ENCODE peak calls at places on chromosomes 13 and 19, in seven cellular contexts. One of them, this sample, is unnamed.

GRCh38 chr19:7705387-7706187 is 3.7 kb upstream of the FCER2 start:
- DNase-seq in cardiac muscle cell: no peak
- DNase-seq in suprapubic skin: no peak
- DNase-seq in heart left ventricle: peak
- DNase-seq in BJ: no peak
- DNase-seq in fibroblast of villous mesenchyme: no peak
- DNase-seq in endothelial cell: no peak
- DNase-seq in this sample: no peak

GRCh38 chr19:4030981-4031380 is 23.4 kb downstream of the PIAS4 start:
- DNase-seq in heart left ventricle: no peak
- DNase-seq in cardiac muscle cell: no peak
- DNase-seq in fibroblast of villous mesenchyme: no peak
- DNase-seq in BJ: no peak
- DNase-seq in suprapubic skin: no peak
- DNase-seq in endothelial cell: no peak
- DNase-seq in this sample: no peak

GRCh38 chr13:38866649-38867048 is 124.0 kb downstream of the STOML3 start:
- DNase-seq in BJ: no peak
- DNase-seq in cardiac muscle cell: no peak
- DNase-seq in endothelial cell: no peak
- DNase-seq in heart left ventricle: no peak
- DNase-seq in fibroblast of villous mesenchyme: peak
- DNase-seq in suprapubic skin: no peak
- DNase-seq in this sample: no peak

GRCh38 chr19:48471836-48472235 is 2.7 kb downstream of the CYTH2 start:
- DNase-seq in endothelial cell: no peak
- DNase-seq in fibroblast of villous mesenchyme: no peak
- DNase-seq in suprapubic skin: no peak
- DNase-seq in cardiac muscle cell: no peak
- DNase-seq in BJ: no peak
- DNase-seq in heart left ventricle: no peak
- DNase-seq in this sample: no peak

GRCh38 chr13:94236132-94236531 is 243.3 kb downstream of the DCT start:
- DNase-seq in fibroblast of villous mesenchyme: no peak
- DNase-seq in heart left ventricle: no peak
- DNase-seq in suprapubic skin: no peak
- DNase-seq in cardiac muscle cell: no peak
- DNase-seq in BJ: no peak
- DNase-seq in endothelial cell: no peak
- DNase-seq in this sample: no peak

GRCh38 chr19:55362990-55363716 is at the start of gene GARIN5B:
- DNase-seq in heart left ventricle: no peak
- DNase-seq in endothelial cell: no peak
- DNase-seq in fibroblast of villous mesenchyme: no peak
- DNase-seq in suprapubic skin: no peak
- DNase-seq in BJ: no peak
- DNase-seq in cardiac muscle cell: no peak
- DNase-seq in this sample: no peak

GRCh38 chr13:31431722-31432137 is 232.0 kb downstream of the B3GLCT start:
- DNase-seq in cardiac muscle cell: peak
- DNase-seq in fibroblast of villous mesenchyme: peak
- DNase-seq in heart left ventricle: peak
- DNase-seq in endothelial cell: peak
- DNase-seq in suprapubic skin: peak
- DNase-seq in BJ: no peak
- DNase-seq in this sample: peak

GRCh38 chr19:20558011-20558410 is 7.6 kb downstream of the ZNF737 start:
- DNase-seq in fibroblast of villous mesenchyme: no peak
- DNase-seq in suprapubic skin: no peak
- DNase-seq in heart left ventricle: no peak
- DNase-seq in cardiac muscle cell: no peak
- DNase-seq in endothelial cell: peak
- DNase-seq in BJ: no peak
- DNase-seq in this sample: no peak

GRCh38 chr19:39232708-39233107 is 12.1 kb downstream of the IFNL3 start:
- DNase-seq in endothelial cell: no peak
- DNase-seq in cardiac muscle cell: no peak
- DNase-seq in suprapubic skin: no peak
- DNase-seq in fibroblast of villous mesenchyme: no peak
- DNase-seq in BJ: no peak
- DNase-seq in heart left ventricle: no peak
- DNase-seq in this sample: no peak

GRCh38 chr13:84917252-84917878 is 881.9 kb downstream of the SLITRK6 start:
- DNase-seq in endothelial cell: no peak
- DNase-seq in heart left ventricle: no peak
- DNase-seq in fibroblast of villous mesenchyme: peak
- DNase-seq in cardiac muscle cell: peak
- DNase-seq in suprapubic skin: no peak
- DNase-seq in BJ: peak
- DNase-seq in this sample: peak

GRCh38 chr13:50357586-50358118 is 342.4 kb downstream of the KCNRG start:
- DNase-seq in endothelial cell: no peak
- DNase-seq in suprapubic skin: no peak
- DNase-seq in cardiac muscle cell: no peak
- DNase-seq in fibroblast of villous mesenchyme: peak
- DNase-seq in heart left ventricle: peak
- DNase-seq in BJ: peak
- DNase-seq in this sample: no peak

GRCh38 chr13:22176968-22177545 is 506.2 kb downstream of the FGF9 start:
- DNase-seq in fibroblast of villous mesenchyme: no peak
- DNase-seq in heart left ventricle: no peak
- DNase-seq in suprapubic skin: no peak
- DNase-seq in BJ: no peak
- DNase-seq in cardiac muscle cell: no peak
- DNase-seq in endothelial cell: no peak
- DNase-seq in this sample: no peak

GRCh38 chr19:48826606-48827020 is 9.7 kb downstream of the HSD17B14 start:
- DNase-seq in endothelial cell: peak
- DNase-seq in heart left ventricle: no peak
- DNase-seq in suprapubic skin: no peak
- DNase-seq in BJ: no peak
- DNase-seq in cardiac muscle cell: no peak
- DNase-seq in fibroblast of villous mesenchyme: no peak
- DNase-seq in this sample: no peak

GRCh38 chr13:27432612-27433210 is 8.3 kb downstream of the GTF3A start:
- DNase-seq in fibroblast of villous mesenchyme: no peak
- DNase-seq in suprapubic skin: no peak
- DNase-seq in heart left ventricle: no peak
- DNase-seq in BJ: no peak
- DNase-seq in cardiac muscle cell: no peak
- DNase-seq in endothelial cell: no peak
- DNase-seq in this sample: no peak

GRCh38 chr19:19297759-19298158 is 22.6 kb downstream of the SUGP1 start:
- DNase-seq in cardiac muscle cell: no peak
- DNase-seq in fibroblast of villous mesenchyme: no peak
- DNase-seq in suprapubic skin: no peak
- DNase-seq in BJ: no peak
- DNase-seq in heart left ventricle: peak
- DNase-seq in endothelial cell: no peak
- DNase-seq in this sample: no peak

GRCh38 chr13:33509642-33510229 is 224.2 kb upstream of the STARD13 start:
- DNase-seq in fibroblast of villous mesenchyme: no peak
- DNase-seq in endothelial cell: peak
- DNase-seq in suprapubic skin: peak
- DNase-seq in BJ: peak
- DNase-seq in cardiac muscle cell: no peak
- DNase-seq in heart left ventricle: peak
- DNase-seq in this sample: no peak

GRCh38 chr19:2495651-2496316 is 19.9 kb downstream of the GADD45B start:
- DNase-seq in heart left ventricle: peak
- DNase-seq in suprapubic skin: no peak
- DNase-seq in fibroblast of villous mesenchyme: peak
- DNase-seq in BJ: no peak
- DNase-seq in cardiac muscle cell: peak
- DNase-seq in endothelial cell: no peak
- DNase-seq in this sample: no peak

GRCh38 chr13:26186995-26187394 is 35.1 kb downstream of the RNF6 start:
- DNase-seq in fibroblast of villous mesenchyme: no peak
- DNase-seq in endothelial cell: no peak
- DNase-seq in cardiac muscle cell: no peak
- DNase-seq in suprapubic skin: no peak
- DNase-seq in heart left ventricle: no peak
- DNase-seq in BJ: no peak
- DNase-seq in this sample: no peak

DNA sequence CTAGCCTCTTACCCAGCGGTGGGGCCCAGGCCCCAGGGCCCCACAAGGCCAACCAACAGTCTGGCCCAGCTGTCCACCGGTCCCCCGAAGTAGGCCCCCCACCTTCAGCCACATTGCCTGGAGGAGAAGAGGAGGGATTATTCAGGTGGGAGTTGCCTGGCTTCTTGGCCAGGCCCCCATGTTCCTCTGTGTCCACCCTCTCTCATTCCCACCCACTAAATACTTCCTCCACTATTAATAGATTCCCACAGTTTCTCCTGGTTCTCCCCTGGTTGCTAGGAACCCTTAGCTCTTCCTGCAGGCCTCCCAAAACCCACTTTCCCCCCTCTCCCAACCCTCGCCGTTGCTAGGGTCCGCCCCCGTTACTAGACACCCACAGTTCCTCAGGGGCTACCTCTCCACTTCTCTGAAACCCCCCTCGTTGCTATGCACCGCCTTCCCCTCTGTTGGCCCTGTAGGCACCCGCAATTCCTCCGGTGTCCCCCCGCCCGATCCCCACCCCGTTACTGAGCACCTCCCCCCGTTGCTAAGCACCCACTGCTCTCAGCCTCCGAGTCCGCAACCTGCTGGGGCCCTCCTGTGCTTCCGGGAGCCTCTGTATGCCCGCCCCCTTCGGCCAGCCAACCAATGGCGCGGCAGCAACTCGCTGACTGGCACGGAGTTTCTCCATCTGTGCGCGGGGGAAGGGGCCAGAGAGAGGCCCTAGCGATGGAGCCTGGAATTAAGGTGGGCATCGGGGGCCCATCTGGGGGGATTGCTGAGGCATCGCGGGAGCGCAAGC is 2.0 kb downstream of the COQ8B start:
- DNase-seq in endothelial cell: peak
- DNase-seq in cardiac muscle cell: peak
- DNase-seq in suprapubic skin: peak
- DNase-seq in fibroblast of villous mesenchyme: peak
- DNase-seq in heart left ventricle: peak
- DNase-seq in BJ: no peak
- DNase-seq in this sample: peak
- TF ChIP-seq CTCF in endothelial cell: no peak
- TF ChIP-seq CTCF in cardiac muscle cell: no peak
- TF ChIP-seq CTCF in suprapubic skin: no peak
- TF ChIP-seq CTCF in fibroblast of villous mesenchyme: no peak
- TF ChIP-seq CTCF in heart left ventricle: no peak
- TF ChIP-seq CTCF in BJ: no peak
- TF ChIP-seq CTCF in this sample: no peak

GRCh38 chr19:14089412-14089661 is 1.2 kb downstream of the SAMD1 start:
- DNase-seq in heart left ventricle: no peak
- DNase-seq in suprapubic skin: no peak
- DNase-seq in fibroblast of villous mesenchyme: peak
- DNase-seq in endothelial cell: no peak
- DNase-seq in BJ: no peak
- DNase-seq in cardiac muscle cell: no peak
- DNase-seq in this sample: peak
- TF ChIP-seq CTCF in heart left ventricle: peak
- TF ChIP-seq CTCF in suprapubic skin: no peak
- TF ChIP-seq CTCF in fibroblast of villous mesenchyme: peak
- TF ChIP-seq CTCF in endothelial cell: peak
- TF ChIP-seq CTCF in BJ: peak
- TF ChIP-seq CTCF in cardiac muscle cell: peak
- TF ChIP-seq CTCF in this sample: no peak

DNA sequence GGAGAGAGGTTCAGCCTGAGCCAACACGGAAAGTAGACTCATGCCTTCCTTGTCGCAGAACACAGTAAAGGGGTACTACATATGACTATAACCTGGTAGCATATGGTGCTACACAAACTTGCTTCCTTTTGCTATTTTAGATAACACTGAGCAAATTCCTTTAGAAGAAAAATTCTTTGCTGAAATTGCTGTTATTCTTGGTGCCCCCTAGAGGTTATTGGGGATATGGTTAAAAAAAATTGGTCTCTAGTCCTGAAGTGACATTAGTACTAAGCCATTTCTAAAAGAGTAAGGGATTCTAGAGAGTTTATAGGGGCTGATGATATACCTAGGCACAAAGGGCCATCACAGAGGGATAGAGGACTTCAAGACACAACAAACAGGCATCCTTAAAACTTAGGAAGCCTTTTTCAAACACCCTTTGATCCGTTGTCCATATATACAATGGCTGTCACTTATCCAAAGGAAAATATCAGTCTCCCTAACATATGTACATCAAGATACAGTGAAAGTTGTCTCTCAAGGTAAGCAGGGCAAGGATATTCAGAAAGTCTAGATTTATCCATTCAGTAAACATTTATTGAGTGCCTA is 13.9 kb upstream of the HS6ST3 start:
- DNase-seq in cardiac muscle cell: peak
- DNase-seq in fibroblast of villous mesenchyme: peak
- DNase-seq in heart left ventricle: no peak
- DNase-seq in BJ: no peak
- DNase-seq in suprapubic skin: no peak
- DNase-seq in endothelial cell: no peak
- DNase-seq in this sample: no peak
- TF ChIP-seq CTCF in cardiac muscle cell: peak
- TF ChIP-seq CTCF in fibroblast of villous mesenchyme: peak
- TF ChIP-seq CTCF in heart left ventricle: peak
- TF ChIP-seq CTCF in BJ: peak
- TF ChIP-seq CTCF in suprapubic skin: no peak
- TF ChIP-seq CTCF in endothelial cell: peak
- TF ChIP-seq CTCF in this sample: peak

DNA sequence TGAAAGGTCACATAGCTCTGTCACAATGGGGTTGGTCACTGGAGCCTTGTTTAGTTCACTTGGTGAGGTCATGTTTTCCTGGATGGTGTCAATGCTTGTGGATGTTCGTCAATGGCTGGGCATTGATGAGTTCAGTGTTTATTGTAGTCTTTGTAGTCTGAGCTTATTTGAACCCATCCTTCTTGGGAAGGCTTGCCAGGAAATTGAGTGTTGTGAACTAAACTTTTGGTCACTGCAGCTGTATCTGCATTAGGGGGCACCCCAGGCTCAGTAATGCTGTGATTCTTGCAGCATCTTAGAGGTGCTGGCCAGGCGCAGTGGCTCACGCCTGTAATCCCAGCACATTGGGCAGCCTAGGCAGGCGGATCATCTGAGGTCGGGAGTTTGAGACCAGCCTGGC is 22.0 kb downstream of the BLOC1S3 start:
- DNase-seq in BJ: no peak
- DNase-seq in endothelial cell: peak
- DNase-seq in cardiac muscle cell: peak
- DNase-seq in heart left ventricle: no peak
- DNase-seq in fibroblast of villous mesenchyme: peak
- DNase-seq in suprapubic skin: no peak
- DNase-seq in this sample: no peak
- TF ChIP-seq CTCF in BJ: peak
- TF ChIP-seq CTCF in endothelial cell: peak
- TF ChIP-seq CTCF in cardiac muscle cell: peak
- TF ChIP-seq CTCF in heart left ventricle: peak
- TF ChIP-seq CTCF in fibroblast of villous mesenchyme: peak
- TF ChIP-seq CTCF in suprapubic skin: no peak
- TF ChIP-seq CTCF in this sample: no peak

DNA sequence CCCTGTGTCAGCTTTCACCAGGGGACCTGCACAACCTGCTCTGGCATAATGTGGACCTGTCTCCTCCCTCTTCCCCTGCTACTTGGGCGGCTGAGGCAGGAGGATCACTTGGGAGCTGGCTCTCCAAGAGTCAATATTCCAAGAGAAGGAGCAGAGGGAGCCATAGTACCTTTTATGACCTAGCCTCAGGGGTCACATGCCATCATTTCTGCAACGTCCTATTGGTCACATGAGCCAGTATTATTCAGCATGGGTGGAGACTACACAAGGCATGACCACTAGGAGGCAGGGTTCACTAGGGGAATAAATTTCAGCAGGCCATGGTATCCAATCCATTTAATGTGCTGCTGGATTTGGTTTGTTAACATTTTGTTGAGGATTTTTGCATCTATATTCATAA is 12.0 kb upstream of the SHFL start:
- DNase-seq in endothelial cell: no peak
- DNase-seq in fibroblast of villous mesenchyme: peak
- DNase-seq in suprapubic skin: no peak
- DNase-seq in cardiac muscle cell: no peak
- DNase-seq in heart left ventricle: no peak
- DNase-seq in BJ: no peak
- DNase-seq in this sample: peak
- TF ChIP-seq CTCF in endothelial cell: peak
- TF ChIP-seq CTCF in fibroblast of villous mesenchyme: peak
- TF ChIP-seq CTCF in suprapubic skin: no peak
- TF ChIP-seq CTCF in cardiac muscle cell: peak
- TF ChIP-seq CTCF in heart left ventricle: peak
- TF ChIP-seq CTCF in BJ: peak
- TF ChIP-seq CTCF in this sample: peak